ENCODE peak calls at places on chromosomes 3 and 15, in nine cellular contexts. L is progenitor cell of endocrine pancreas, X is testis, J is A549, E is MCF 10A, W is cardiac fibroblast, D is endothelial cell, P is AG09319, G is neural crest cell. M is an unnamed sample.

GRCh38 chr3:54038391-54038790 is 84.0 kb upstream of the CACNA2D3 start:
- DNase-seq in E (no peak), D (no peak), P (no peak), X (no peak), W (no peak), L (no peak), J (no peak), G (no peak), M (no peak)

GRCh38 chr3:136042608-136043221 is 77.2 kb downstream of the PPP2R3A start:
- DNase-seq in X (no peak), J (peak), W (peak), D (no peak), L (no peak), P (peak), E (peak), G (no peak), M (no peak)

GRCh38 chr15:29822100-29822684 is at the start of gene TJP1:
- DNase-seq in E (peak), L (peak), J (peak), X (peak), D (peak), P (peak), G (peak), W (peak), M (no peak)

GRCh38 chr15:66040211-66040892 is 171.1 kb downstream of the RAB11A start:
- DNase-seq in W (no peak), J (no peak), P (no peak), G (no peak), X (no peak), D (no peak), E (no peak), L (no peak), M (no peak)

GRCh38 chr3:169966951-169967915 is 626 bp downstream of the SEC62 start:
- DNase-seq in G (no peak), P (peak), W (peak), J (peak), X (peak), L (peak), E (peak), D (peak), M (peak)

GRCh38 chr3:116469546-116469945 is 24.3 kb upstream of the LSAMP start:
- DNase-seq in P (no peak), L (no peak), G (no peak), X (no peak), W (no peak), D (no peak), J (no peak), E (no peak), M (no peak)

GRCh38 chr3:10465161-10465560 is 40.2 kb downstream of the ATP2B2 start:
- DNase-seq in J (no peak), E (no peak), X (no peak), L (no peak), P (no peak), D (no peak), W (no peak), G (no peak), M (no peak)

GRCh38 chr3:38397320-38397719 is 50.7 kb downstream of the XYLB start:
- DNase-seq in L (peak), E (peak), P (peak), D (peak), W (peak), X (peak), J (no peak), G (peak), M (no peak)

GRCh38 chr3:39288300-39288808 is 8.5 kb upstream of the CX3CR1 start:
- DNase-seq in L (peak), X (peak), E (peak), W (peak), G (peak), P (peak), D (peak), J (peak), M (peak)

GRCh38 chr15:65259367-65259781 is 27.3 kb downstream of the PARP16 start:
- DNase-seq in J (no peak), E (no peak), W (no peak), P (no peak), G (no peak), L (no peak), X (peak), D (no peak), M (no peak)

GRCh38 chr15:61994216-61994615 is 66.0 kb downstream of the VPS13C start:
- DNase-seq in W (peak), J (no peak), E (peak), G (no peak), L (no peak), D (no peak), X (no peak), P (peak), M (no peak)

GRCh38 chr15:31488437-31489204 is 162.0 kb downstream of the KLF13 start:
- DNase-seq in D (peak), X (peak), G (peak), J (peak), E (peak), W (peak), L (peak), P (peak), M (peak)

GRCh38 chr3:19364150-19364549 is 215.8 kb downstream of the KCNH8 start:
- DNase-seq in E (peak), J (no peak), X (no peak), G (no peak), W (peak), L (no peak), P (no peak), D (no peak), M (no peak)

GRCh38 chr15:38463893-38464292 is 10.0 kb downstream of the FAM98B start:
- DNase-seq in X (no peak), E (no peak), D (no peak), W (no peak), J (no peak), G (no peak), P (no peak), L (no peak), M (no peak)

GRCh38 chr3:14488286-14489036 is 51.7 kb downstream of the GRIP2 start:
- DNase-seq in P (no peak), L (no peak), D (no peak), X (no peak), W (no peak), J (no peak), G (no peak), E (peak), M (no peak)

GRCh38 chr3:46455231-46456115 is 9.2 kb downstream of the LTF start:
- DNase-seq in E (no peak), X (no peak), D (no peak), P (no peak), G (no peak), L (no peak), J (no peak), W (no peak), M (no peak)

GRCh38 chr3:146019508-146019907 is 141.5 kb downstream of the PLOD2 start:
- DNase-seq in D (no peak), P (no peak), X (no peak), J (no peak), L (no peak), W (no peak), G (no peak), E (no peak), M (no peak)

GRCh38 chr3:146895026-146895749 is 290.0 kb upstream of the PLSCR5 start:
- DNase-seq in L (no peak), G (no peak), W (peak), D (no peak), J (no peak), X (no peak), E (no peak), P (peak), M (no peak)

GRCh38 chr15:78073026-78073425 is 4.5 kb downstream of the TBC1D2B start:
- DNase-seq in J (no peak), X (no peak), G (no peak), P (no peak), L (no peak), D (no peak), W (no peak), E (no peak), M (no peak)

GRCh38 chr15:83114856-83115255 is 7.4 kb downstream of the TM6SF1 start:
- DNase-seq in X (no peak), D (no peak), J (no peak), G (no peak), E (no peak), L (no peak), W (no peak), P (no peak), M (no peak)

GRCh38 chr3:112806903-112807302 is 39.8 kb downstream of the CD200R1L start:
- DNase-seq in G (no peak), D (no peak), E (no peak), J (no peak), P (no peak), W (no peak), X (no peak), L (no peak), M (no peak)

GRCh38 chr3:45606991-45607712 is 12.6 kb downstream of the LIMD1 start:
- DNase-seq in G (no peak), L (no peak), D (no peak), X (no peak), E (no peak), W (peak), P (no peak), J (no peak), M (no peak)

GRCh38 chr3:71543371-71544016 is 40.0 kb downstream of the FOXP1 start:
- DNase-seq in E (no peak), J (no peak), D (no peak), X (no peak), W (no peak), P (no peak), L (no peak), G (no peak), M (no peak)

GRCh38 chr3:127351775-127352350 is 64.0 kb upstream of the PRR20G start:
- DNase-seq in L (no peak), D (no peak), J (no peak), W (no peak), E (no peak), P (no peak), X (no peak), G (no peak), M (no peak)

GRCh38 chr3:58858126-58858525 is 191.6 kb upstream of the FAM3D start:
- DNase-seq in L (no peak), W (no peak), G (no peak), D (no peak), J (no peak), E (no peak), P (no peak), X (no peak), M (no peak)

GRCh38 chr3:57966823-57967222 is 41.4 kb upstream of the FLNB start:
- DNase-seq in J (no peak), L (no peak), G (no peak), D (no peak), P (peak), W (peak), X (no peak), E (peak), M (no peak)

GRCh38 chr3:69282191-69282590 is 103.7 kb downstream of the FRMD4B start:
- DNase-seq in X (peak), E (no peak), L (no peak), D (no peak), G (no peak), W (no peak), P (no peak), J (no peak), M (peak)

GRCh38 chr3:124878561-124879394 is 8.4 kb downstream of the ITGB5 start:
- DNase-seq in J (peak), X (no peak), D (no peak), L (no peak), P (peak), E (peak), W (peak), G (no peak), M (no peak)

GRCh38 chr3:195224156-195224979 is 46.6 kb downstream of the XXYLT1 start:
- DNase-seq in L (no peak), X (no peak), E (no peak), G (no peak), J (no peak), W (no peak), P (no peak), D (no peak), M (peak)

GRCh38 chr3:11668243-11669232 is 24.8 kb upstream of the VGLL4 start:
- DNase-seq in J (no peak), G (no peak), X (no peak), W (no peak), L (no peak), P (no peak), D (no peak), E (no peak), M (no peak)

GRCh38 chr15:66039117-66039860 is 170.0 kb downstream of the RAB11A start:
- DNase-seq in W (no peak), L (no peak), X (no peak), D (no peak), G (no peak), E (no peak), J (no peak), P (no peak), M (no peak)

GRCh38 chr3:133977568-133977967 is 52.2 kb downstream of the SLCO2A1 start:
- DNase-seq in L (no peak), P (no peak), X (no peak), E (no peak), W (no peak), D (no peak), G (no peak), J (no peak), M (no peak)

GRCh38 chr3:120908030-120908802 is at the start of gene STXBP5L:
- DNase-seq in D (peak), W (peak), J (peak), L (peak), E (no peak), X (peak), G (peak), P (peak), M (no peak)

DNA sequence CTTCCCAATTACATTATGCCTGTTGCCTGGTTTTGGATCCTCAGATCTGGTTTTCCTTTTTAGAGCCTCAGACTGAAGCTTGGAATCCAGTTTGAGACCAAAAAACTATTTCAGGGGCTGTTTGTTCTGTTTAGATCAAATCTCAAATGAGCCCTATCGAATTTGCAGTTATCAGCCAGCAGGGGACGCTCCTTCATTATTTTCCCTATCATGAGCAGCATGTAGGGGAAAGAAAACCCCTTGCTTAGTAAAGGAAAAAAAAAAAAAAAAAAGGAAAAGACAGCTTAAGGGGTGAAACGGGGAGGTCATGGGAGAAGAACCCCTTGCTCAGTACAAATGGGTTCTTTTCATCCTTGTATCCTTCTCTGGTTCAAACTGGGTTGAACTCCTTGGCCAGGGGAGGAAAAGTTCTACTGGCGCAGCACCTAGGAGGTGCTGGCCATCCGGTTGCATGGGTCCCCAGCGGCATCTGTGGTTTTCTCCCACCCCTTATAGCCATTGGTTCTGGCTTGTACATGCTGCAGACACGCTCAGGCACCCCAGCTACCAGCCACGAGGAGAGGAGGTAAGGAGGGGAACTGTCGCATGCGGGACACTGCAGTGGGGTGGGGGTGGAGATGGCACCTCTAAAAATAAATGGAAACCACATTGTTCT is 1375.1 kb upstream of the ALCAM start:
- DNase-seq in X (no peak), E (peak), W (peak), L (no peak), G (no peak), P (no peak), D (peak), J (peak), M (no peak)
- TF ChIP-seq CTCF in X (peak), E (peak), W (peak), L (peak), G (peak), P (peak), D (peak), J (peak), M (no peak)

DNA sequence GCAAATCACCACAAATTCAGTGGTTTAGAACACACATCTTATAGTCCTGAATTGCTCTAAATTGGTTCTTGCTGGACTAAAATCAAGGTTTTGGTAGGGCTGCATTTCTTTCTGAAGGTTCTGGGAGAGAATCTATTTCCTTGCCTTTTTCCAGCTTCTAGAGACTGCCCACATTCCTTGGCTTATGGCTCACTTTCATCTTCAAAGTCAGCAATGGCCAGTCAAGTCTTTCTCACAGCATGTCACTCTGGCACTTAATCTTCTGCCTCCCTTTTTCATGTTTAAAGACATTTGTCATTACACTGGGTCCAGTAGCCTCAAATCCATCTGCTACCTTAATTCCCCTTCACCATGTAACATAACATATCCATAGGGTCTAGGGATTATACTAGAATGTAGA is 149.0 kb downstream of the NEK10 start:
- DNase-seq in L (no peak), D (no peak), P (no peak), W (no peak), X (no peak), E (no peak), G (no peak), J (no peak), M (no peak)
- TF ChIP-seq CTCF in L (no peak), D (no peak), P (no peak), W (no peak), X (no peak), E (no peak), G (no peak), J (no peak), M (no peak)

DNA sequence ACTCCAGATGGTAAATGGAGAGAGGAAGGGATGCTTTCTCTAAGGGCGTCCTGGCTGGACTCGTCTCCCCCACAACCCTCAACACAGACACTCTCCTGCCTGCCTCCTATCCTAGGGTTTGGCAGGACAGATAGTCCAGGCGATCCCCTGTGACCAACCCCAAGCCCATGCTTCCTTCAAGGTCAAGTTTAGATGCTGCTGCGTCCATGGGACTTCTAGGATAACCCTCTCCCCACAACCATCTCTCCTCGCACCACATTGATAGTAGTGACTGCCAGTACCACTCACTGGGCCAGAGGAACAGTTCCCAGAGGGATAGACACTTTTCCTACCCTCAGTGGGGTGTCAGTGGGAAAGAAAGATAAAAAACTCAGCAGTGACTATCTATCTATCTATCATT is 166.0 kb downstream of the ABHD5 start:
- DNase-seq in G (no peak), E (no peak), D (no peak), J (no peak), W (no peak), X (no peak), P (no peak), L (no peak), M (no peak)
- TF ChIP-seq CTCF in G (no peak), E (no peak), D (no peak), J (no peak), W (no peak), X (no peak), P (no peak), L (no peak), M (no peak)

GRCh38 chr3:143119974-143120715 is 574 bp downstream of the CHST2 start:
- DNase-seq in W (peak), L (peak), G (peak), J (peak), D (peak), E (peak), X (no peak), P (no peak), M (peak)

GRCh38 chr3:143118630-143119008 is 952 bp upstream of the CHST2 start:
- DNase-seq in P (no peak), D (no peak), E (no peak), G (no peak), L (no peak), J (no peak), W (no peak), X (no peak), M (no peak)

GRCh38 chr3:143121240-143122088 is 1.9 kb downstream of the CHST2 start:
- DNase-seq in D (peak), E (peak), W (peak), P (no peak), L (no peak), X (peak), G (peak), J (peak), M (peak)

GRCh38 chr3:143120716-143121239 is 1.2 kb downstream of the CHST2 start:
- DNase-seq in E (no peak), X (peak), W (peak), G (peak), P (no peak), D (peak), J (peak), L (peak), M (peak)

GRCh38 chr3:143119009-143119914 is at the start of gene CHST2:
- DNase-seq in L (peak), E (peak), G (peak), J (peak), W (peak), P (peak), X (peak), D (peak), M (peak)
- TF ChIP-seq CTCF in L (no peak), E (no peak), G (no peak), J (no peak), W (no peak), P (no peak), X (no peak), D (no peak), M (no peak)

DNA sequence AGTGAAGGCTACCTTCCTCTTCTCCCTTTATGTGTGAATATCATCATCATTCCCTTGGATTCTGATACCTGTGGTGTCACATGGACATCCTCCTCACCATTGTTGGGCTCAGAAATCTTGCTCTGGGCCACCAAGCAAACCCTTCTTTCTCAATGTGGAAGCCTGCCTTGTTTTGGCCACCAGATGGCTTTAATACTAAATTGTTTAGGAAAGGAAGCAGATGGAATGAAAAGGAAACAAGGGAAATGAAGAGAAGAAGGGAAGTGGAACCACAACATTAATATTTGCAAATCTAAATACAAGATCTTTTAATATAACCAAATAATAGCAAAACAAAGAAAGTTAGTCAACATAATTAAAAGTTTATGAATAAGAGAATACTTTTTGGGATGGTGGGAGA is 14.0 kb downstream of the FAM227B start:
- DNase-seq in W (no peak), D (no peak), L (no peak), P (no peak), X (no peak), E (no peak), G (no peak), J (no peak), M (no peak)
- TF ChIP-seq CTCF in W (peak), D (no peak), L (no peak), P (peak), X (no peak), E (no peak), G (no peak), J (no peak), M (no peak)